ENCODE peak calls at places on chromosomes 3 and 15, in eight cellular contexts. S, H, W, O, L, G, U and J are unnamed samples.

GRCh38 chr3:107634142-107634489 is 111.4 kb downstream of the BBX start:
- DNase-seq in S (no peak), H (no peak), W (no peak), O (no peak), L (no peak), G (no peak), U (no peak), J (no peak)

GRCh38 chr15:68706256-68706655 is 114.4 kb downstream of the ANP32A start:
- DNase-seq in S (no peak), H (no peak), W (no peak), O (no peak), L (no peak), G (no peak), U (no peak), J (no peak)

GRCh38 chr15:60373745-60374144 is 24.0 kb downstream of the ANXA2 start:
- DNase-seq in S (no peak), H (no peak), W (no peak), O (no peak), L (no peak), G (no peak), U (no peak), J (no peak)

GRCh38 chr15:69798481-69799315 is 299.0 kb downstream of the TLE3 start:
- DNase-seq in S (no peak), H (no peak), W (no peak), O (no peak), L (no peak), G (no peak), U (no peak), J (no peak)

GRCh38 chr15:74642724-74643367 is 27.2 kb downstream of the CLK3 start:
- DNase-seq in S (no peak), H (no peak), W (no peak), O (no peak), L (no peak), G (no peak), U (no peak), J (no peak)

GRCh38 chr3:98545940-98546339 is 14.2 kb downstream of the GPR15 start:
- DNase-seq in S (no peak), H (no peak), W (no peak), O (no peak), L (no peak), G (no peak), U (no peak), J (no peak)

GRCh38 chr3:126202281-126203079 is 22.1 kb upstream of the ALDH1L1 start:
- DNase-seq in S (no peak), H (no peak), W (no peak), O (no peak), L (no peak), G (no peak), U (no peak), J (no peak)

GRCh38 chr3:176920806-176921205 is 276.5 kb downstream of the TBL1XR1 start:
- DNase-seq in S (no peak), H (no peak), W (no peak), O (peak), L (no peak), G (no peak), U (no peak), J (no peak)

GRCh38 chr15:57708047-57708446 is 1.5 kb downstream of the POLR2M start:
- DNase-seq in S (no peak), H (no peak), W (no peak), O (no peak), L (no peak), G (no peak), U (no peak), J (no peak)